ENCODE peak calls at places on chromosomes 4 and X, in five cellular contexts. V, S, C, E and Y are unnamed samples.

GRCh38 chr4:12926189-12927066 is 557.7 kb downstream of the RAB28 start:
- DNase-seq in V (no peak), S (no peak), C (peak), E (no peak), Y (no peak)

GRCh38 chrX:19673334-19674040 is 158.2 kb upstream of the MAP3K15 start:
- DNase-seq in V (no peak), S (no peak), C (peak), E (peak), Y (no peak)

GRCh38 chr4:7323872-7324650 is 110.7 kb downstream of the PSAPL1 start:
- DNase-seq in V (no peak), S (no peak), C (no peak), E (no peak), Y (no peak)

GRCh38 chrX:40267334-40268118 is 169.8 kb upstream of the BCOR start:
- DNase-seq in V (no peak), S (no peak), C (peak), E (no peak), Y (no peak)

GRCh38 chr4:141569141-141569540 is 67.2 kb upstream of the IL15 start:
- DNase-seq in V (no peak), S (no peak), C (peak), E (no peak), Y (no peak)

GRCh38 chr4:169014581-169014980 is 4.5 kb upstream of the CBR4 start:
- DNase-seq in V (no peak), S (no peak), C (no peak), E (no peak), Y (no peak)

GRCh38 chrX:9885150-9885549 is 82.0 kb upstream of the CLDN34 start:
- DNase-seq in V (peak), S (no peak), C (peak), E (peak), Y (peak)

GRCh38 chrX:101462892-101463291 is 22.4 kb upstream of the ARMCX4 start:
- DNase-seq in V (peak), S (no peak), C (peak), E (no peak), Y (no peak)

GRCh38 chr4:17168571-17168970 is 270.1 kb upstream of the LDB2 start:
- DNase-seq in V (no peak), S (no peak), C (peak), E (no peak), Y (no peak)

GRCh38 chrX:114251575-114251974 is 332.3 kb upstream of the HTR2C start:
- DNase-seq in V (no peak), S (no peak), C (no peak), E (no peak), Y (no peak)

GRCh38 chr4:45155081-45155777 is 428.9 kb upstream of the GNPDA2 start:
- DNase-seq in V (no peak), S (no peak), C (peak), E (no peak), Y (no peak)

DNA sequence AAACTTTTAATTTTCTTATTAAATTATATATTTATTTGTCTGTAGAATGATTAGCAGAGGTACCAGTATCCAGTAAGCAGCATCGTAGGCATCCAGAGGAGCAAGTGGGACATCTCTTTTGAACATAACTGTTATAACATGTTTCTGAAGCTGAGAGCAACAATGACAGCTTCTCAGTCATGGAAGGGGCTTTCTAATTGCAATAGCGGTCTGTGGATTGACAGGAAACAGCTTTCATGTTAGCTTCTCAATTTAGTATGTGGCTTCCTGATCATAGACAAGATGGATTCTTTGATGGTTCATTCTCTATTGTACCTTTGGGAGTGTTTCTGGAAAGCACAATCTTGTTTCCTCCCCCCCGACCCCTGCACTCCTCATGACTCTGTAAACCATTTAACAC is 434.6 kb upstream of the GNPDA2 start:
- DNase-seq in V (no peak), S (no peak), C (no peak), E (no peak), Y (no peak)
- H2BK12ac ChIP-seq in V (no peak), S (no peak), C (no peak), E (no peak), Y (no peak)

DNA sequence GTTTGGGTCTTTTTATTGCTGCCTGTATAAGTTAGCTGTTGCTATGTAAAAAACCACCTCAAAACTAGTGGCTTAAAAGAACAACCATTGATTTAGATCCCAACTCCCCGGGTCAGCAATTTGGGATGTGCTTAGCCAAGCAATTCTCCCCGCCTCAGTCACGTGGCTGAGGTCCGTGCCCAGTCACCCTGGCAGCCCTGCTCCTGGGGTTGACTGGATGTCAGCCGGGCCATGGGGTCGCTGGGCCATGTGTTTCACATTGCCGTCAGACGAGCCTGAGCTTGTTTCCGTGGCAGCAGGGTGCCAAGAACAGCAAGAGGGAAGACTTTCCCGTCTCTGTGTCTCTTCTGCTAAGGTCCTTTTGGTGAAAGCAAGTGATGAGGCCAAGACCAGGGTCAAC is 345.7 kb upstream of the FAT1 start:
- DNase-seq in V (no peak), S (no peak), C (no peak), E (no peak), Y (no peak)
- H2BK12ac ChIP-seq in V (no peak), S (no peak), C (no peak), E (no peak), Y (peak)

GRCh38 chr4:1601533-1601835 is 82.6 kb downstream of the FAM53A start:
- DNase-seq in V (no peak), S (no peak), C (no peak), E (no peak), Y (no peak)
- H2BK12ac ChIP-seq in V (no peak), S (no peak), C (no peak), E (no peak), Y (no peak)

GRCh38 chr4:63708661-63709060 is 700.6 kb downstream of the TECRL start:
- DNase-seq in V (no peak), S (no peak), C (no peak), E (no peak), Y (no peak)
- H2BK12ac ChIP-seq in V (no peak), S (no peak), C (no peak), E (no peak), Y (no peak)

GRCh38 chrX:148991502-148991901 is 491.1 kb downstream of the AFF2 start:
- DNase-seq in V (no peak), S (no peak), C (no peak), E (no peak), Y (no peak)
- H2BK12ac ChIP-seq in V (no peak), S (no peak), C (no peak), E (no peak), Y (no peak)

GRCh38 chrX:75228854-75229253 is 45.0 kb upstream of the UPRT start:
- DNase-seq in V (no peak), S (no peak), C (no peak), E (no peak), Y (no peak)

GRCh38 chrX:75229774-75230173 is 44.1 kb upstream of the UPRT start:
- DNase-seq in V (no peak), S (no peak), C (no peak), E (no peak), Y (no peak)

GRCh38 chrX:75230296-75230695 is 43.6 kb upstream of the UPRT start:
- DNase-seq in V (no peak), S (no peak), C (no peak), E (no peak), Y (no peak)

DNA sequence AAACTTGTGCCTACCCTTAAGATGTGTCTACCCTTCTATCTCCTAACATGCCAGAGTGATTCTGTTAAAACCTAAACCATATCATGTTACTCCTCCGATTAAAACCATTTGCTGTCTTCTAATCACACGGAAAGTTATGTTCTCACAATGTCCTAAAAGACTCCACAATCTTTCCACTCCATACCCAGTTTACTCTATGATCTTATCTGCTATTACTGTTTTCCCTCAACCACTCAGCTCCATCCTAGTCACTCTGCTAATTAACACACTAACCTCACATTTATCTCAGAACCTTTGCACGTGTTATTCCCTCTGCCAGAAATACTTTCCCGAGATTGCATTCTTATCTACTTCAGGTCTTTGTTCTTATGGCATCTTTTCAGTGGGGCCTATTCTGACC is 47.6 kb upstream of the UPRT start:
- DNase-seq in V (no peak), S (no peak), C (no peak), E (no peak), Y (no peak)
- H2BK12ac ChIP-seq in V (no peak), S (no peak), C (no peak), E (no peak), Y (no peak)

GRCh38 chr4:53809816-53810215 is 218.5 kb upstream of the LNX1 start:
- DNase-seq in V (peak), S (no peak), C (no peak), E (no peak), Y (no peak)
- H2BK12ac ChIP-seq in V (no peak), S (no peak), C (peak), E (no peak), Y (no peak)

DNA sequence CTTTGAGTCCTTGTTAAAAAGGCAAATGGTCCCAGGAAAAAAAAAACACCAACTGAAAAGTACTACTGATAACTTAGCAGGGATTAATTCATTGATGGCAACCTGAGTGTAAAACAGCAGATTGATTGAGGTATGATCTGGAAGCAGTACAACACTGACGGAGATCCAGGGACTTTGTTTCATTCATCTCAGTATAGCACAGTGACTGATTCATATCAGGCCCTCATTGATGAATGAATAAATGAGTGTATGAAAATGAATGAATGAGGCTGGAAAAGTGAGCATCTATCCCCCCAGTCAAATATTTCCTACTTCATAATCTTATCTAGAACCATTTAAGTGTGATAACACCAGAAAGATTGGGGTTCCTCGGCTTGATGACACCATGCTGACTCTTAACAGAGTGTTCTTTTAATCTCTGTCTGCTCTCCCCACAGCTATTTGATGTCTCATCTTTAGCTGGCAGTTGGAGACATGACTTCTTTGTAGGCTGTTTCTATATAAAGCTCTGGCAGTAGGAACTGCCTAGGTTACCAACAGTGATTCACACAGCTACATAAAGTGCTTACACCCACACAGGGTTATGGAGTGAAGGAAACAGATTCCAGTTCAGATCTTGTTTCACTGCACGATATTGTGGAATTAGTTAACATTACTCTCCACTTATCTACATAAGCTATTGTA is 18.6 kb upstream of the RNF128 start:
- DNase-seq in V (no peak), S (no peak), C (peak), E (no peak), Y (no peak)
- H2BK12ac ChIP-seq in V (no peak), S (no peak), C (no peak), E (no peak), Y (no peak)

GRCh38 chr4:88333741-88334405 is 44.8 kb upstream of the HERC6 start:
- DNase-seq in V (no peak), S (no peak), C (peak), E (no peak), Y (no peak)

DNA sequence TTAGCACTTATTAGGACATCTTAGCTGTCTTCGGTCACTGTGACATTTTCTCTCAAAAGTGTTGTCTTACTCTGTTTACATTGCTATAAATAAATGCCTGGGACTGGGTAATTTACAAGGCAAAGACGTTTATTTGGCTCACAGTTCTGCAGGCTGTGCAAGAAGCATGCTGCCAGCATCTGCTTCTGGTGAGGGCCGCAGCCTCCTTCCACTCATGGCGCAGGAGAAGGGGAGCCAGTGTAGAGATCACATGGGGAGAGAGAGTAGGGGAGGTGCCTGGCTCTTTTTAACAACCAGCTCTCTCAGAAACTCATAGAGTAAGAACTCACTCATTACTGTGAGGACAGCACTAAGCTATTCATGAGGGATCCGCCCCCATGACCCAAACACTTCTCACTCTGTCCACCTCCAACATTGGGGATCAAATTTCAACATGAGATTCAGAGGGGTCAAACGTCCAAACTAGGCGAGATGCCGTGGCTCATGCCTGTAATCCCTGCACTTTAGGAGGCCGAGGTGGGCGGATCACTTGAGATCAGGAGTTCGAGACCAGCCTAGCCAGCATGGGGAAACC is 43.5 kb upstream of the HERC6 start:
- DNase-seq in V (peak), S (no peak), C (peak), E (no peak), Y (peak)
- H2BK12ac ChIP-seq in V (no peak), S (no peak), C (no peak), E (no peak), Y (no peak)

DNA sequence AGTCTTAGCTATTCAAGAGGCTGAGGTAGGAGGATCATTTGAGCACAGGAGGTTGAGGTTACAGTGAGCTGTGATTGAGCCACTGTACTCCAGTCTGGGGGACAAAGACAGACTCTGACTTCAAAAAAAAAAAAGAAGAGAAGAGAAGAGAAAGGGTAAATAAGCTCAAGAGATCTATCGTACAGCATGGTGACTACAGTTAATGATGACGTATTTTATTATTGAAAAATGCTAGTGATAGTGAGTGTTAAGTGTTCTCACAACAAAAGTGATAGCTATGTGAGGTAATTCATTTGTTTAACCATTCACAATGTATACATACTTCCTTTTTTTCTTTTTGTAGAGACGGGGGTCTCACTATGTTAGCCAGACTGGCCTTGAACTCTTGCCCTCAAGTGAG is 121.5 kb upstream of the RPL34 start:
- DNase-seq in V (no peak), S (no peak), C (no peak), E (no peak), Y (no peak)
- H2BK12ac ChIP-seq in V (no peak), S (no peak), C (no peak), E (no peak), Y (no peak)